ENCODE peak calls at places on chromosome 4, in nine cellular contexts. One of them, this sample, is unnamed.

GRCh38 chr4:186760576-186760975 is 36.9 kb upstream of the FAT1 start:
- DNase-seq in natural killer cell: no peak
- DNase-seq in uterus: no peak
- DNase-seq in RWPE1: peak; percentile 43
- DNase-seq in testis: no peak
- DNase-seq in esophagus squamous epithelium: no peak
- DNase-seq in astrocyte: peak; percentile 83
- DNase-seq in keratinocyte: no peak
- DNase-seq in GM10248: no peak
- DNase-seq in this sample: peak; percentile 77

GRCh38 chr4:11471613-11472012 is 42.9 kb upstream of the HS3ST1 start:
- DNase-seq in GM10248: peak; percentile 10
- DNase-seq in esophagus squamous epithelium: peak; percentile 11
- DNase-seq in testis: no peak
- DNase-seq in uterus: no peak
- DNase-seq in astrocyte: no peak
- DNase-seq in RWPE1: no peak
- DNase-seq in natural killer cell: peak; percentile 47
- DNase-seq in keratinocyte: no peak
- DNase-seq in this sample: no peak

GRCh38 chr4:87240341-87240740 is 19.9 kb upstream of the KLHL8 start:
- DNase-seq in astrocyte: no peak
- DNase-seq in keratinocyte: no peak
- DNase-seq in uterus: no peak
- DNase-seq in GM10248: no peak
- DNase-seq in esophagus squamous epithelium: no peak
- DNase-seq in natural killer cell: no peak
- DNase-seq in RWPE1: no peak
- DNase-seq in testis: no peak
- DNase-seq in this sample: no peak

GRCh38 chr4:40846556-40846955 is 96.8 kb downstream of the NSUN7 start:
- DNase-seq in esophagus squamous epithelium: no peak
- DNase-seq in GM10248: no peak
- DNase-seq in astrocyte: no peak
- DNase-seq in testis: no peak
- DNase-seq in natural killer cell: no peak
- DNase-seq in RWPE1: no peak
- DNase-seq in uterus: no peak
- DNase-seq in keratinocyte: no peak
- DNase-seq in this sample: no peak

GRCh38 chr4:168453146-168453545 is 27.1 kb downstream of the DDX60L start:
- DNase-seq in GM10248: no peak
- DNase-seq in astrocyte: no peak
- DNase-seq in esophagus squamous epithelium: no peak
- DNase-seq in keratinocyte: no peak
- DNase-seq in uterus: no peak
- DNase-seq in natural killer cell: no peak
- DNase-seq in testis: no peak
- DNase-seq in RWPE1: no peak
- DNase-seq in this sample: no peak

GRCh38 chr4:118400362-118400761 is 47.6 kb upstream of the PRSS12 start:
- DNase-seq in testis: no peak
- DNase-seq in natural killer cell: no peak
- DNase-seq in uterus: no peak
- DNase-seq in RWPE1: no peak
- DNase-seq in keratinocyte: no peak
- DNase-seq in astrocyte: no peak
- DNase-seq in esophagus squamous epithelium: no peak
- DNase-seq in GM10248: no peak
- DNase-seq in this sample: no peak

GRCh38 chr4:81919238-81919637 is 447.5 kb upstream of the RASGEF1B start:
- DNase-seq in RWPE1: peak; percentile 9
- DNase-seq in esophagus squamous epithelium: no peak
- DNase-seq in uterus: no peak
- DNase-seq in natural killer cell: no peak
- DNase-seq in testis: no peak
- DNase-seq in GM10248: peak; percentile 21
- DNase-seq in astrocyte: no peak
- DNase-seq in keratinocyte: no peak
- DNase-seq in this sample: no peak

GRCh38 chr4:10605746-10606482 is 78.7 kb downstream of the CLNK start:
- DNase-seq in keratinocyte: peak; percentile 25
- DNase-seq in astrocyte: peak; percentile 82
- DNase-seq in esophagus squamous epithelium: no peak
- DNase-seq in RWPE1: no peak
- DNase-seq in testis: no peak
- DNase-seq in GM10248: no peak
- DNase-seq in natural killer cell: no peak
- DNase-seq in uterus: no peak
- DNase-seq in this sample: peak; percentile 83

GRCh38 chr4:14700083-14700482 is 302.2 kb upstream of the CPEB2 start:
- DNase-seq in astrocyte: no peak
- DNase-seq in GM10248: no peak
- DNase-seq in keratinocyte: no peak
- DNase-seq in uterus: no peak
- DNase-seq in esophagus squamous epithelium: no peak
- DNase-seq in testis: no peak
- DNase-seq in natural killer cell: no peak
- DNase-seq in RWPE1: no peak
- DNase-seq in this sample: no peak

GRCh38 chr4:85595098-85595775 is 120.3 kb downstream of the ARHGAP24 start:
- DNase-seq in keratinocyte: no peak
- DNase-seq in testis: no peak
- DNase-seq in astrocyte: no peak
- DNase-seq in natural killer cell: no peak
- DNase-seq in esophagus squamous epithelium: no peak
- DNase-seq in GM10248: no peak
- DNase-seq in RWPE1: no peak
- DNase-seq in uterus: no peak
- DNase-seq in this sample: no peak

GRCh38 chr4:37993806-37994205 is 33.6 kb downstream of the PTTG2 start:
- DNase-seq in testis: no peak
- DNase-seq in astrocyte: no peak
- DNase-seq in RWPE1: no peak
- DNase-seq in natural killer cell: no peak
- DNase-seq in esophagus squamous epithelium: no peak
- DNase-seq in uterus: peak; percentile 47
- DNase-seq in keratinocyte: no peak
- DNase-seq in GM10248: no peak
- DNase-seq in this sample: no peak

GRCh38 chr4:151613290-151613689 is 147.5 kb downstream of the GATB start:
- DNase-seq in astrocyte: no peak
- DNase-seq in natural killer cell: no peak
- DNase-seq in esophagus squamous epithelium: no peak
- DNase-seq in uterus: no peak
- DNase-seq in keratinocyte: no peak
- DNase-seq in RWPE1: no peak
- DNase-seq in testis: no peak
- DNase-seq in GM10248: no peak
- DNase-seq in this sample: no peak

DNA sequence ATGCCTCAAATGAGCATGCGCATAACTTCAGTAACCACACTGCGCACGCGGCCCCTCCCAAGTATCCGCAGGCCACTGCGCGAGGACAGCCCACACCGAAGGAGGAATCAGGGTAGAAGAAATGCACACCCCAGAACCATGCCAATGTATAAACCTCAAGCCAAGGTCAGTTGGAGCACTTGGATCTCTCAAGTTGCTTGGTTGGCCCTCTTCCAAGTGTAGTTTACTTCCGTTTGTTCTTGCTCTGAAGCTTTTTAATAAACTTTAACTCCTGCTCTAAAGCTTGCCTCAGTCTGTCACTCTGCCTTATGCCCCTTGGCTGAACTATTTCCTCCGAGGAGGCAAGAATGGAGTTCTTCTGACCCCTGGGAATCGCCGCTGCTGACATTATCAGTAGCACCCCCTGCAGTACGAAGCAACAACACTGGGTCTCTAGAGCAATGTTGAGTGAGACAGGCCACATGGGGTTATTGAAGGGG is 22.0 kb upstream of the SPINK2 start:
- DNase-seq in GM10248: no peak
- DNase-seq in uterus: no peak
- DNase-seq in esophagus squamous epithelium: no peak
- DNase-seq in testis: peak; percentile 68
- DNase-seq in keratinocyte: no peak
- DNase-seq in astrocyte: no peak
- DNase-seq in natural killer cell: no peak
- DNase-seq in RWPE1: no peak
- DNase-seq in this sample: no peak
- TF ChIP-seq CTCF in GM10248: no peak
- TF ChIP-seq CTCF in uterus: no peak
- TF ChIP-seq CTCF in esophagus squamous epithelium: no peak
- TF ChIP-seq CTCF in testis: no peak
- TF ChIP-seq CTCF in keratinocyte: peak; percentile 12
- TF ChIP-seq CTCF in astrocyte: no peak
- TF ChIP-seq CTCF in natural killer cell: no peak
- TF ChIP-seq CTCF in RWPE1: no peak
- TF ChIP-seq CTCF in this sample: peak; percentile 14

GRCh38 chr4:20538922-20539321 is 161.3 kb upstream of the PACRGL start:
- DNase-seq in esophagus squamous epithelium: no peak
- DNase-seq in uterus: no peak
- DNase-seq in RWPE1: no peak
- DNase-seq in natural killer cell: no peak
- DNase-seq in GM10248: no peak
- DNase-seq in keratinocyte: no peak
- DNase-seq in testis: no peak
- DNase-seq in astrocyte: no peak
- DNase-seq in this sample: no peak

GRCh38 chr4:20543131-20543530 is 157.1 kb upstream of the PACRGL start:
- DNase-seq in GM10248: no peak
- DNase-seq in natural killer cell: no peak
- DNase-seq in keratinocyte: no peak
- DNase-seq in uterus: no peak
- DNase-seq in RWPE1: no peak
- DNase-seq in testis: no peak
- DNase-seq in astrocyte: no peak
- DNase-seq in esophagus squamous epithelium: no peak
- DNase-seq in this sample: no peak

DNA sequence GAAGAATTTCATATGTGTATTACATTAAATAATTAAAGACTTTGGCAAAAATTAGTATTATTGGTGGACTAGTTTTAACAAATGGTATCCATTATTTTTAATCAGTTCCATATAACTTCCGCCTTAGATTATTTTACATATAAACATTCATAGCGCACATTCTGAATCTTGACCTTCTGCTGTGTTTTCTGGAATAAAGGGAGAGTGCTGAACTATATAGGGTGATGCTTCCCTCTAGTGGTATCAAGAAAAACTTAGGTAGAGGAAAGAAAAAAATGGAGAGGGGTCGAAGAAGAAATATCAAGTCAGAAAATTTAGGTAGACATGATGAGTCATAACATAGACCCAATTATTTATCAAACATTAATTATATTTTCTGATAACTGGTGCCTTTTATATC is 155.6 kb upstream of the PACRGL start:
- DNase-seq in uterus: no peak
- DNase-seq in GM10248: no peak
- DNase-seq in testis: no peak
- DNase-seq in esophagus squamous epithelium: no peak
- DNase-seq in keratinocyte: no peak
- DNase-seq in natural killer cell: no peak
- DNase-seq in RWPE1: peak; percentile 38
- DNase-seq in astrocyte: peak; percentile 33
- DNase-seq in this sample: peak; percentile 36
- TF ChIP-seq CTCF in uterus: peak; percentile 45
- TF ChIP-seq CTCF in GM10248: peak; percentile 16
- TF ChIP-seq CTCF in testis: peak; percentile 58
- TF ChIP-seq CTCF in esophagus squamous epithelium: no peak
- TF ChIP-seq CTCF in keratinocyte: no peak
- TF ChIP-seq CTCF in natural killer cell: no peak
- TF ChIP-seq CTCF in RWPE1: peak; percentile 53
- TF ChIP-seq CTCF in astrocyte: peak; percentile 31
- TF ChIP-seq CTCF in this sample: peak; percentile 82

DNA sequence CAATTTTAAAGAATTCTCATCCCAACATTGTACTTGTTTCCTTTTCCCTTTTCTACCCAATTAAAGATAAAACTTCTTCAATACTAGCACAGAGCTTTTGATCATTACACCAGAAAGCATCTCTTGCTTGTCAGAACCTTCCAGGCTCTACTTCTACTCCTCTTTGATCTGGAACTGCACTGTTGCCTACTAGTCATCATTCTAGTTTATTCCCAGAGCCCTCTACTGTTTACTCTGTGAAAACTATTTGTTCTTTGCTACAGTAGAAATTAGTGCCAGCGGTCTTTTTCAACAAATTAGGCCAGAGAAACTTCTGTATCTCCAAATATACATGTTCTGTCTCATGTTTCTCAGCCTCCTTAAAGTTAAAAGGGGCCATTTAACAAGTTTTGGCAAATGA is 46.8 kb upstream of the TMPRSS11F start:
- DNase-seq in testis: no peak
- DNase-seq in uterus: no peak
- DNase-seq in esophagus squamous epithelium: no peak
- DNase-seq in GM10248: no peak
- DNase-seq in RWPE1: no peak
- DNase-seq in astrocyte: no peak
- DNase-seq in keratinocyte: no peak
- DNase-seq in natural killer cell: no peak
- DNase-seq in this sample: no peak
- TF ChIP-seq CTCF in testis: no peak
- TF ChIP-seq CTCF in uterus: no peak
- TF ChIP-seq CTCF in esophagus squamous epithelium: no peak
- TF ChIP-seq CTCF in GM10248: no peak
- TF ChIP-seq CTCF in RWPE1: no peak
- TF ChIP-seq CTCF in astrocyte: peak; percentile 6
- TF ChIP-seq CTCF in keratinocyte: no peak
- TF ChIP-seq CTCF in natural killer cell: no peak
- TF ChIP-seq CTCF in this sample: no peak

GRCh38 chr4:80335554-80336358 is at the start of gene CFAP299:
- DNase-seq in esophagus squamous epithelium: peak; percentile 1
- DNase-seq in uterus: peak; percentile 68
- DNase-seq in natural killer cell: peak; percentile 18
- DNase-seq in GM10248: peak; percentile 73
- DNase-seq in astrocyte: peak; percentile 79
- DNase-seq in RWPE1: peak; percentile 97
- DNase-seq in testis: peak; percentile 95
- DNase-seq in keratinocyte: no peak
- DNase-seq in this sample: peak; percentile 88

GRCh38 chr4:80340036-80340435 is 4.5 kb downstream of the CFAP299 start:
- DNase-seq in keratinocyte: no peak
- DNase-seq in testis: no peak
- DNase-seq in RWPE1: no peak
- DNase-seq in natural killer cell: no peak
- DNase-seq in astrocyte: no peak
- DNase-seq in GM10248: no peak
- DNase-seq in uterus: no peak
- DNase-seq in esophagus squamous epithelium: no peak
- DNase-seq in this sample: no peak

GRCh38 chr4:80334568-80334967 is 962 bp upstream of the CFAP299 start:
- DNase-seq in GM10248: no peak
- DNase-seq in RWPE1: no peak
- DNase-seq in astrocyte: no peak
- DNase-seq in esophagus squamous epithelium: no peak
- DNase-seq in natural killer cell: no peak
- DNase-seq in uterus: no peak
- DNase-seq in keratinocyte: no peak
- DNase-seq in testis: no peak
- DNase-seq in this sample: no peak

GRCh38 chr4:80335226-80335553 is 340 bp upstream of the CFAP299 start:
- DNase-seq in astrocyte: no peak
- DNase-seq in testis: no peak
- DNase-seq in GM10248: no peak
- DNase-seq in RWPE1: no peak
- DNase-seq in esophagus squamous epithelium: no peak
- DNase-seq in keratinocyte: no peak
- DNase-seq in natural killer cell: no peak
- DNase-seq in uterus: no peak
- DNase-seq in this sample: no peak

GRCh38 chr4:80336582-80336981 is 1.1 kb downstream of the CFAP299 start:
- DNase-seq in testis: peak; percentile 22
- DNase-seq in astrocyte: peak; percentile 33
- DNase-seq in RWPE1: peak; percentile 44
- DNase-seq in uterus: no peak
- DNase-seq in keratinocyte: no peak
- DNase-seq in GM10248: no peak
- DNase-seq in esophagus squamous epithelium: no peak
- DNase-seq in natural killer cell: no peak
- DNase-seq in this sample: peak; percentile 23
- TF ChIP-seq CTCF in testis: no peak
- TF ChIP-seq CTCF in astrocyte: peak; percentile 41
- TF ChIP-seq CTCF in RWPE1: peak; percentile 20
- TF ChIP-seq CTCF in uterus: no peak
- TF ChIP-seq CTCF in keratinocyte: peak; percentile 74
- TF ChIP-seq CTCF in GM10248: no peak
- TF ChIP-seq CTCF in esophagus squamous epithelium: no peak
- TF ChIP-seq CTCF in natural killer cell: no peak
- TF ChIP-seq CTCF in this sample: peak; percentile 66